ENCODE peak calls at places on chromosomes 6 and 20, in seven cellular contexts. One of them, this sample, is unnamed.

GRCh38 chr6:11700118-11700718 is 78.4 kb downstream of the ADTRP start:
- DNase-seq in neuronal stem cell: no peak
- DNase-seq in IMR-90: peak
- DNase-seq in H1: no peak
- DNase-seq in H9: no peak
- DNase-seq in mesendoderm: peak
- DNase-seq in trophoblast cell: no peak
- DNase-seq in this sample: peak

GRCh38 chr6:151007069-151007468 is 141.6 kb downstream of the MTHFD1L start:
- DNase-seq in neuronal stem cell: no peak
- DNase-seq in IMR-90: no peak
- DNase-seq in H1: no peak
- DNase-seq in H9: peak
- DNase-seq in mesendoderm: no peak
- DNase-seq in trophoblast cell: no peak
- DNase-seq in this sample: no peak

GRCh38 chr6:111210074-111210729 is 122.9 kb downstream of the SLC16A10 start:
- DNase-seq in neuronal stem cell: peak
- DNase-seq in IMR-90: peak
- DNase-seq in H1: peak
- DNase-seq in H9: peak
- DNase-seq in mesendoderm: peak
- DNase-seq in trophoblast cell: peak
- DNase-seq in this sample: peak

GRCh38 chr20:1309439-1309847 is 19.5 kb downstream of the SDCBP2 start:
- DNase-seq in neuronal stem cell: no peak
- DNase-seq in IMR-90: no peak
- DNase-seq in H1: peak
- DNase-seq in H9: peak
- DNase-seq in mesendoderm: peak
- DNase-seq in trophoblast cell: no peak
- DNase-seq in this sample: no peak

GRCh38 chr6:43060034-43060754 is 763 bp downstream of the KLC4 start:
- DNase-seq in neuronal stem cell: no peak
- DNase-seq in IMR-90: no peak
- DNase-seq in H1: no peak
- DNase-seq in H9: no peak
- DNase-seq in mesendoderm: peak
- DNase-seq in trophoblast cell: peak
- DNase-seq in this sample: no peak

GRCh38 chr20:63974402-63975200 is 4.8 kb downstream of the SAMD10 start:
- DNase-seq in neuronal stem cell: no peak
- DNase-seq in IMR-90: peak
- DNase-seq in H1: no peak
- DNase-seq in H9: peak
- DNase-seq in mesendoderm: no peak
- DNase-seq in trophoblast cell: no peak
- DNase-seq in this sample: no peak

GRCh38 chr6:34523441-34524206 is 32.5 kb downstream of the SPDEF start:
- DNase-seq in neuronal stem cell: no peak
- DNase-seq in IMR-90: no peak
- DNase-seq in H1: no peak
- DNase-seq in H9: no peak
- DNase-seq in mesendoderm: no peak
- DNase-seq in trophoblast cell: no peak
- DNase-seq in this sample: no peak

GRCh38 chr6:41427642-41428401 is 92.4 kb downstream of the NCR2 start:
- DNase-seq in neuronal stem cell: no peak
- DNase-seq in IMR-90: no peak
- DNase-seq in H1: peak
- DNase-seq in H9: peak
- DNase-seq in mesendoderm: peak
- DNase-seq in trophoblast cell: no peak
- DNase-seq in this sample: no peak

DNA sequence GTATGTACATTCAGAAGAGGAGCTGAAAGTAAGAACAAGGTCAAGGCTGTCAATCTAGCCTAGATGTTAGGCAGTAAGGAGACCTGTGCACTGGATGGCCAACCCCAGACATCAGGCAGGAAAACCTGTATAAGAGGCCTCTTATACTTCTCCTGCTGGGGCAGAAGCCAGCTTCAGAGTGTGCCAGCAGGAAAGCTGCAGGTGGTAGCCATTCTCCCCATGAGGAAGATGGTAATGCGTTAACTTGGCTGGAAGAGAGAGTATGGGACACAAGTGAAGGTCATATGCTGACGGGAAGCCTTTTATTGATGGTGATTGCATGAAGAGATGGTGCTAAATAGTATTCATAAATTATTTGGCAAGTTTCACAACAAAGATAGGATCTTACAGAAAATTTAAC is 20.6 kb downstream of the NHLRC1 start:
- DNase-seq in neuronal stem cell: no peak
- DNase-seq in IMR-90: no peak
- DNase-seq in H1: no peak
- DNase-seq in H9: no peak
- DNase-seq in mesendoderm: no peak
- DNase-seq in trophoblast cell: no peak
- DNase-seq in this sample: no peak
- H3K4ac ChIP-seq in neuronal stem cell: no peak
- H3K4ac ChIP-seq in IMR-90: peak
- H3K4ac ChIP-seq in H1: no peak
- H3K4ac ChIP-seq in H9: no peak
- H3K4ac ChIP-seq in mesendoderm: no peak
- H3K4ac ChIP-seq in trophoblast cell: no peak
- H3K4ac ChIP-seq in this sample: no peak

DNA sequence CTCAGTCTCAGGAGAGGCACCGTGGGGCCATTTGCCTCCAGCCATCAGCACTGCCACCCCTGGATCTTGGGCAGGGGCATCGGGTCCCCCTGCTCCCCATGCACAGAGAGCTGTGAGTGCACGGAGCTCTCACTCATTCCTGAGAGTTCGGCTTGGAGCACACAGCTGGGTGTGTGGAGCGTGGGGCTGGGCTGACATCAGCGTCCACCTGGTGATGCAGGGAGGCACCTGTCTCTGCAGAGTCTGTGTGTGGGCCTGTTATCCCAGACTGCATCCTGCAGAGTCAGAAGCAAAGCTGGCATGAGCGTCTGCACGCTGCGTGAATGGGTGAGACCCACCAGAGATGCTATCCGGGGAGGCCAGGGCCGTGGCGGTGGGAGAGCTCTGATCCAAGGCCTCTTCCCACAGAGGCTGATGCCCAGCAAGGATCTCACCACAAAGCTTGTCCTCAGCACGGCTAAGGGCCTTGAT is 248.8 kb upstream of the AFDN start:
- DNase-seq in neuronal stem cell: no peak
- DNase-seq in IMR-90: no peak
- DNase-seq in H1: no peak
- DNase-seq in H9: no peak
- DNase-seq in mesendoderm: no peak
- DNase-seq in trophoblast cell: no peak
- DNase-seq in this sample: no peak
- H3K4ac ChIP-seq in neuronal stem cell: no peak
- H3K4ac ChIP-seq in IMR-90: no peak
- H3K4ac ChIP-seq in H1: no peak
- H3K4ac ChIP-seq in H9: no peak
- H3K4ac ChIP-seq in mesendoderm: no peak
- H3K4ac ChIP-seq in trophoblast cell: no peak
- H3K4ac ChIP-seq in this sample: no peak

GRCh38 chr6:44332585-44332984 is 9.9 kb upstream of the SPATS1 start:
- DNase-seq in neuronal stem cell: no peak
- DNase-seq in IMR-90: peak
- DNase-seq in H1: no peak
- DNase-seq in H9: no peak
- DNase-seq in mesendoderm: no peak
- DNase-seq in trophoblast cell: no peak
- DNase-seq in this sample: peak
- H3K4ac ChIP-seq in neuronal stem cell: no peak
- H3K4ac ChIP-seq in IMR-90: no peak
- H3K4ac ChIP-seq in H1: no peak
- H3K4ac ChIP-seq in H9: no peak
- H3K4ac ChIP-seq in mesendoderm: no peak
- H3K4ac ChIP-seq in trophoblast cell: no peak
- H3K4ac ChIP-seq in this sample: no peak

GRCh38 chr6:83442752-83443151 is 11.9 kb upstream of the ME1 start:
- DNase-seq in neuronal stem cell: no peak
- DNase-seq in IMR-90: peak
- DNase-seq in H1: no peak
- DNase-seq in H9: no peak
- DNase-seq in mesendoderm: no peak
- DNase-seq in trophoblast cell: no peak
- DNase-seq in this sample: peak
- H3K4ac ChIP-seq in neuronal stem cell: no peak
- H3K4ac ChIP-seq in IMR-90: no peak
- H3K4ac ChIP-seq in H1: no peak
- H3K4ac ChIP-seq in H9: no peak
- H3K4ac ChIP-seq in mesendoderm: no peak
- H3K4ac ChIP-seq in trophoblast cell: no peak
- H3K4ac ChIP-seq in this sample: no peak

GRCh38 chr20:41287327-41287726 is 30.2 kb downstream of the ZHX3 start:
- DNase-seq in neuronal stem cell: no peak
- DNase-seq in IMR-90: peak
- DNase-seq in H1: no peak
- DNase-seq in H9: no peak
- DNase-seq in mesendoderm: no peak
- DNase-seq in trophoblast cell: no peak
- DNase-seq in this sample: peak

GRCh38 chr20:41290804-41291389 is 26.6 kb downstream of the ZHX3 start:
- DNase-seq in neuronal stem cell: no peak
- DNase-seq in IMR-90: no peak
- DNase-seq in H1: no peak
- DNase-seq in H9: no peak
- DNase-seq in mesendoderm: no peak
- DNase-seq in trophoblast cell: no peak
- DNase-seq in this sample: no peak

GRCh38 chr20:41286240-41286851 is 31.2 kb downstream of the ZHX3 start:
- DNase-seq in neuronal stem cell: no peak
- DNase-seq in IMR-90: no peak
- DNase-seq in H1: no peak
- DNase-seq in H9: no peak
- DNase-seq in mesendoderm: no peak
- DNase-seq in trophoblast cell: no peak
- DNase-seq in this sample: no peak
- H3K4ac ChIP-seq in neuronal stem cell: no peak
- H3K4ac ChIP-seq in IMR-90: no peak
- H3K4ac ChIP-seq in H1: no peak
- H3K4ac ChIP-seq in H9: no peak
- H3K4ac ChIP-seq in mesendoderm: no peak
- H3K4ac ChIP-seq in trophoblast cell: no peak
- H3K4ac ChIP-seq in this sample: no peak

DNA sequence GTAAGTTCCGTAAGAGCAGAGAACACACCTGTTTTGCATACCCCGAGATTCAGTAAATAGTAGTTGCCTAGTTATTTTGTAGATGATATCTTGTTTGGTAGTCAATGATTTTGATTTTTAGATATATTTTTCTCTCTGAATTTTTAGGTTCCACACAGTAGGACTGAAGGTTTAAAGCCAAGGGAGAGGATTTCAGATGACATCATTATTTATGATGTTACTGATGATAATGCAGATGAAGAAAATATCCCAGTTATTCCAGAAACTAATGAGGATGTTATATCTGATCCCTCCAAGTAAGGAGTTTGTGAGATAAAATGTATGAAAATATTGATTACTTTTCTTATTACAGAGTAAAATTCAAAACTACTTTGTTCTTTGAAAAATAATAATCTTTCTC is 22.6 kb downstream of the HSF2 start:
- DNase-seq in neuronal stem cell: no peak
- DNase-seq in IMR-90: no peak
- DNase-seq in H1: no peak
- DNase-seq in H9: no peak
- DNase-seq in mesendoderm: no peak
- DNase-seq in trophoblast cell: no peak
- DNase-seq in this sample: no peak
- H3K4ac ChIP-seq in neuronal stem cell: no peak
- H3K4ac ChIP-seq in IMR-90: no peak
- H3K4ac ChIP-seq in H1: no peak
- H3K4ac ChIP-seq in H9: no peak
- H3K4ac ChIP-seq in mesendoderm: no peak
- H3K4ac ChIP-seq in trophoblast cell: no peak
- H3K4ac ChIP-seq in this sample: no peak

GRCh38 chr20:16462711-16463110 is 110.5 kb downstream of the KIF16B start:
- DNase-seq in neuronal stem cell: no peak
- DNase-seq in IMR-90: no peak
- DNase-seq in H1: peak
- DNase-seq in H9: peak
- DNase-seq in mesendoderm: peak
- DNase-seq in trophoblast cell: no peak
- DNase-seq in this sample: no peak
- H3K4ac ChIP-seq in neuronal stem cell: no peak
- H3K4ac ChIP-seq in IMR-90: no peak
- H3K4ac ChIP-seq in H1: no peak
- H3K4ac ChIP-seq in H9: no peak
- H3K4ac ChIP-seq in mesendoderm: no peak
- H3K4ac ChIP-seq in trophoblast cell: no peak
- H3K4ac ChIP-seq in this sample: no peak

GRCh38 chr6:154887051-154887450 is 108.1 kb upstream of the TIAM2 start:
- DNase-seq in neuronal stem cell: no peak
- DNase-seq in IMR-90: peak
- DNase-seq in H1: no peak
- DNase-seq in H9: no peak
- DNase-seq in mesendoderm: no peak
- DNase-seq in trophoblast cell: no peak
- DNase-seq in this sample: no peak
- H3K4ac ChIP-seq in neuronal stem cell: no peak
- H3K4ac ChIP-seq in IMR-90: no peak
- H3K4ac ChIP-seq in H1: no peak
- H3K4ac ChIP-seq in H9: no peak
- H3K4ac ChIP-seq in mesendoderm: no peak
- H3K4ac ChIP-seq in trophoblast cell: no peak
- H3K4ac ChIP-seq in this sample: no peak

DNA sequence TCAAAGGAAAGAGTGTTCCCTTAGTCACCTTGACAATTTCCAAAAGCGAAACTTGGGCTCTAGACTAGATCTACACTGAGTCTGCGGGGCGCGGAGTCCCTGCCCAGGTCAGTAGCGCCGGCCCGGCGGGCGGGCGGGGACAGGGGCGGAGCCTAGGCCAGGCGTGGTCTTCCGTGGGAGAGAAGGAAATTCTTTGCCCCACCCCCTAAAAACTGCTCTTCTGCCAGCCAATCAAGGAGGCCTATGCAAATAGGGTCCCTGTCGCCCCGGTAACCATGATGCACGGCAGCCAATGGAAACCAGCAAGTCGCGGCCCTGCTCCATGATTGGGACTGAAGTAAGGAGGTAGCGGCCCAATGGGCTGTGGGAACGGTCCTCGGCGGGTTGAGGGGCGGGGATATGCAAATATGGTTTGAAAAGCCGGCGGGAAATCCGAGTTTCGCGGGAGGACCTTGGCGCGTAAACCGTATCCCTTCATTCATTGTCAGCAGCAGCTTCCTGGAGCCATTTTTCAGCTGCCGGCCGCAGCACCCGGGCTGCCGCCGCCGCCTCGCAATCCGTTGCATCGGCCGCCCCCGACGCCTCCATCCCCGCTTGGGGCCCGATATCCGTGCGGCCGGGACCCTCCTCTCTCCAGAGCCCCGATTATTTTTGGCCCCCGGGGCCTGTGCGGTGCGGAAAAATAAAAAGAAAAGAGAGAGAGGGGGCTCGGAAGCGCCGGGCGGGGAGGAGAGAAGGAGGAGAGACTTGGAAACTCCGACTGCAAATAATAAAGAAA is at the start of gene E2F3:
- DNase-seq in neuronal stem cell: peak
- DNase-seq in IMR-90: peak
- DNase-seq in H1: peak
- DNase-seq in H9: peak
- DNase-seq in mesendoderm: peak
- DNase-seq in trophoblast cell: peak
- DNase-seq in this sample: peak
- H3K4ac ChIP-seq in neuronal stem cell: peak
- H3K4ac ChIP-seq in IMR-90: peak
- H3K4ac ChIP-seq in H1: peak
- H3K4ac ChIP-seq in H9: peak
- H3K4ac ChIP-seq in mesendoderm: peak
- H3K4ac ChIP-seq in trophoblast cell: peak
- H3K4ac ChIP-seq in this sample: peak